ENCODE peak calls at places on chromosomes 2 and 18, in four cellular contexts. F, Y, J and K are unnamed samples.

GRCh38 chr2:165376571-165376975 is 92.9 kb upstream of the CSRNP3 start:
- DNase-seq in Y (no peak), F (no peak), J (no peak), K (no peak)

GRCh38 chr2:78541451-78542267 is 483.8 kb upstream of the REG3G start:
- DNase-seq in J (no peak), F (no peak), Y (peak; percentile 62), K (no peak)

GRCh38 chr18:6624271-6624670 is 105.2 kb upstream of the ARHGAP28 start:
- DNase-seq in Y (peak; percentile 31), F (no peak), J (peak; percentile 62), K (no peak)

GRCh38 chr2:86480105-86480504 is 38.9 kb downstream of the KDM3A start:
- DNase-seq in J (peak; percentile 41), Y (no peak), F (no peak), K (no peak)

GRCh38 chr2:128437181-128437520 is 118.5 kb upstream of the HS6ST1 start:
- DNase-seq in F (no peak), J (no peak), Y (no peak), K (no peak)

GRCh38 chr18:12750076-12750707 is 47.4 kb downstream of the PSMG2 start:
- DNase-seq in F (no peak), Y (peak; percentile 76), J (no peak), K (peak; percentile 35)

GRCh38 chr2:11749646-11750349 is 3.4 kb downstream of the LPIN1 start:
- DNase-seq in Y (peak; percentile 31), F (no peak), J (no peak), K (no peak)

GRCh38 chr2:98867539-98868309 is 68.3 kb downstream of the CRACDL start:
- DNase-seq in J (no peak), F (no peak), Y (peak; percentile 8), K (no peak)

GRCh38 chr2:9308186-9308955 is 101.8 kb downstream of the ASAP2 start:
- DNase-seq in J (no peak), F (no peak), Y (peak; percentile 84), K (no peak)

GRCh38 chr2:37388074-37388473 is 43.6 kb downstream of the QPCT start:
- DNase-seq in F (no peak), Y (peak; percentile 71), J (peak; percentile 57), K (no peak)

GRCh38 chr2:202278944-202279343 is 13.4 kb downstream of the NOP58 start:
- DNase-seq in J (peak; percentile 73), Y (peak; percentile 51), F (no peak), K (no peak)

GRCh38 chr18:60067426-60068210 is 167.8 kb downstream of the PMAIP1 start:
- DNase-seq in J (no peak), F (no peak), Y (peak; percentile 70), K (no peak)

GRCh38 chr2:36921984-36922383 is 44.4 kb downstream of the STRN start:
- DNase-seq in Y (peak; percentile 2), F (no peak), J (no peak), K (no peak)

GRCh38 chr18:72868666-72869661 is 1.2 kb upstream of the NETO1 start:
- DNase-seq in F (no peak), J (peak; percentile 16), Y (no peak), K (peak; percentile 31)